ENCODE peak calls at places on chromosome 3, in six cellular contexts. W is PC-3, U is ovary, P is GM12865, L is lower leg skin, E is retinal pigment epithelial cell. V is an unnamed sample.

GRCh38 chr3:64928683-64929082 is 240.9 kb upstream of the ADAMTS9 start:
- DNase-seq in W (no peak), U (no peak), P (no peak), L (no peak), E (no peak), V (no peak)

GRCh38 chr3:170493712-170494182 is 75.1 kb downstream of the CLDN11 start:
- DNase-seq in W (no peak), U (no peak), P (no peak), L (no peak), E (no peak), V (no peak)

GRCh38 chr3:136194409-136195257 is 1.5 kb downstream of the MSL2 start:
- DNase-seq in W (no peak), U (peak), P (peak), L (no peak), E (no peak), V (peak)

GRCh38 chr3:187920871-187921270 is 175.6 kb upstream of the BCL6 start:
- DNase-seq in W (no peak), U (peak), P (no peak), L (no peak), E (no peak), V (no peak)

GRCh38 chr3:172679599-172679998 is 31.3 kb downstream of the NCEH1 start:
- DNase-seq in W (no peak), U (no peak), P (no peak), L (no peak), E (no peak), V (no peak)

GRCh38 chr3:132432639-132433038 is 15.3 kb downstream of the DNAJC13 start:
- DNase-seq in W (peak), U (no peak), P (no peak), L (no peak), E (peak), V (no peak)

GRCh38 chr3:123655400-123655799 is 70.5 kb upstream of the HACD2 start:
- DNase-seq in W (no peak), U (no peak), P (no peak), L (no peak), E (no peak), V (no peak)

GRCh38 chr3:137110392-137110996 is 152.7 kb downstream of the IL20RB start:
- DNase-seq in W (peak), U (no peak), P (peak), L (no peak), E (no peak), V (no peak)

GRCh38 chr3:52014613-52015012 is 18.9 kb upstream of the RPL29 start:
- DNase-seq in W (peak), U (no peak), P (no peak), L (no peak), E (no peak), V (peak)
- TF ChIP-seq CTCF in W (peak), U (no peak), P (peak), L (no peak), E (peak), V (peak)

DNA sequence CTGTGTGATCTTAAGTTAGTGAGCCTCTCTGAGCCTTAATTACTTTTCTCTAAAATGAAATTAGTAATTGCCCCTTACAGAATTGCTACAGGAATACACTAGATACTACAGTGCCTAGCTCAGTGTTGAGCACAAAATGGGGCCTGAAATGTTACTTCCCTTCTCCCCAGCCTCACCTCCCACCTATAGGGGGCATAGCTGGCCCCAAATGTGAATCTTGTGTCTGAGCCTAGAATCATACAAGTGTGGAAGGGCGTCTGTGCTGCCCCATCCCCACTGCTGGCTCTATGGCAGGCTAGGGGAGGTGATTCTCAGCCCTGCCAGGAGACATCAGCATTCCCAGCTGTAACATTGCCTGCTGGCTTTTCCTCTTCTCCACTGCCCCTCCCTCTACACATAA is 42.7 kb downstream of the IFT122 start:
- DNase-seq in W (no peak), U (no peak), P (no peak), L (no peak), E (no peak), V (no peak)
- TF ChIP-seq CTCF in W (no peak), U (no peak), P (peak), L (no peak), E (peak), V (peak)

GRCh38 chr3:50459792-50460191 is 43.6 kb downstream of the CACNA2D2 start:
- DNase-seq in W (no peak), U (no peak), P (no peak), L (no peak), E (no peak), V (no peak)
- TF ChIP-seq CTCF in W (no peak), U (no peak), P (no peak), L (no peak), E (no peak), V (no peak)

GRCh38 chr3:52743152-52743551 is 27.6 kb downstream of the NEK4 start:
- DNase-seq in W (no peak), U (no peak), P (no peak), L (no peak), E (no peak), V (no peak)

GRCh38 chr3:52743721-52744120 is 27.0 kb downstream of the NEK4 start:
- DNase-seq in W (no peak), U (no peak), P (no peak), L (no peak), E (no peak), V (no peak)

GRCh38 chr3:52739725-52740124 is 31.0 kb downstream of the NEK4 start:
- DNase-seq in W (no peak), U (no peak), P (no peak), L (no peak), E (no peak), V (no peak)

GRCh38 chr3:52742418-52743041 is 28.2 kb downstream of the NEK4 start:
- DNase-seq in W (peak), U (no peak), P (peak), L (no peak), E (no peak), V (no peak)
- TF ChIP-seq CTCF in W (peak), U (no peak), P (peak), L (no peak), E (peak), V (peak)

GRCh38 chr3:160758929-160759577 is 3.0 kb downstream of the PPM1L start:
- DNase-seq in W (no peak), U (no peak), P (no peak), L (no peak), E (no peak), V (no peak)
- TF ChIP-seq CTCF in W (peak), U (no peak), P (no peak), L (no peak), E (no peak), V (no peak)

DNA sequence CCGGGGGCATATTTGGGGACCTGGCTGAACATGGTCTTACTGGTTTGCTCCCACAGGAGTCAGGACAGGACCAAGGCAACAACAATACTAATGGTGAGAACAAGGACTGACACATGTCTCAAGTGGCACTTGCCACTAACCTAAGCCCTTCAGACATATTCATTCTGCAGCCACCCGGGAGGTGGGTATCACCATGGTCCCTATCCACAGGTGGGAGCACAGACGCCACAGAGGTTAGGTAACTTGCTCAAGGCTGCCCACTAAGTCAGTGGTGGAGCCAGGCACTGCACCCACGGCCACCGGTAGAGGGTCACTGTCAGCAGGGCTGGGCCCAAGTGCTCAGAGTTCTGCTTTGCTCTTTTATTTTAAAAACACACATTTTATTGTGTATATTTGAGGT is 29.8 kb upstream of the SLC41A3 start:
- DNase-seq in W (no peak), U (no peak), P (peak), L (peak), E (no peak), V (peak)
- TF ChIP-seq CTCF in W (peak), U (no peak), P (peak), L (no peak), E (peak), V (peak)